ENCODE peak calls at places on chromosomes 1 and 21, in four cellular contexts. D is A549, I is K562, H is neuronal stem cell. Q is an unnamed sample.

GRCh38 chr1:226549094-226549936 is 751 bp downstream of the STUM start:
- DNase-seq in I (no peak), D (peak), H (peak), Q (no peak)

GRCh38 chr1:199029855-199030254 is 391.0 kb downstream of the PTPRC start:
- DNase-seq in I (no peak), H (no peak), D (no peak), Q (no peak)

GRCh38 chr1:110880708-110881374 is 7.9 kb downstream of the CD53 start:
- DNase-seq in I (peak), H (no peak), D (no peak), Q (no peak)

GRCh38 chr1:180282401-180282800 is 52.3 kb downstream of the LHX4 start:
- DNase-seq in I (peak), H (no peak), D (no peak), Q (no peak)

GRCh38 chr1:199550384-199551067 is 477.0 kb upstream of the NR5A2 start:
- DNase-seq in D (no peak), I (no peak), H (no peak), Q (no peak)

GRCh38 chr1:205306929-205307566 is 14.5 kb downstream of the NUAK2 start:
- DNase-seq in I (no peak), H (no peak), D (no peak), Q (no peak)

GRCh38 chr1:59560807-59561450 is 253.8 kb upstream of the HOOK1 start:
- DNase-seq in H (no peak), D (no peak), I (no peak), Q (no peak)

GRCh38 chr1:222288056-222288455 is 259.8 kb downstream of the HHIPL2 start:
- DNase-seq in D (no peak), H (no peak), I (no peak), Q (peak)

GRCh38 chr1:92123868-92124267 is 43.7 kb downstream of the BTBD8 start:
- DNase-seq in I (no peak), D (no peak), H (no peak), Q (no peak)

GRCh38 chr1:102879439-102879993 is 228.8 kb downstream of the COL11A1 start:
- DNase-seq in H (no peak), I (no peak), D (peak), Q (peak)

GRCh38 chr21:24302400-24302799 is 1304.9 kb downstream of the MRPL39 start:
- DNase-seq in I (no peak), D (no peak), H (no peak), Q (no peak)

GRCh38 chr1:161033751-161034150 is 5.0 kb downstream of the TSTD1 start:
- DNase-seq in I (peak), H (no peak), D (no peak), Q (peak)

GRCh38 chr21:36539434-36540150 is 59.7 kb upstream of the CLDN14 start:
- DNase-seq in H (no peak), D (no peak), I (no peak), Q (no peak)

GRCh38 chr21:36542312-36543101 is 62.6 kb upstream of the CLDN14 start:
- DNase-seq in H (no peak), I (no peak), D (no peak), Q (no peak)

GRCh38 chr21:36543924-36544323 is 64.0 kb upstream of the CLDN14 start:
- DNase-seq in I (no peak), D (no peak), H (no peak), Q (no peak)

GRCh38 chr21:36540700-36541099 is 60.8 kb upstream of the CLDN14 start:
- DNase-seq in H (no peak), I (no peak), D (no peak), Q (no peak)

GRCh38 chr21:36541721-36542139 is 61.8 kb upstream of the CLDN14 start:
- DNase-seq in H (no peak), I (no peak), D (no peak), Q (no peak)
- H3K4me2 ChIP-seq in H (no peak), I (no peak), D (no peak), Q (no peak)

GRCh38 chr1:115814685-115815398 is 26.1 kb downstream of the NHLH2 start:
- DNase-seq in D (no peak), I (no peak), H (no peak), Q (no peak)

GRCh38 chr1:115809847-115810246 is 31.1 kb downstream of the NHLH2 start:
- DNase-seq in D (no peak), I (no peak), H (no peak), Q (peak)

GRCh38 chr1:115813735-115814134 is 27.2 kb downstream of the NHLH2 start:
- DNase-seq in I (no peak), D (no peak), H (no peak), Q (no peak)

GRCh38 chr1:115810609-115811008 is 30.3 kb downstream of the NHLH2 start:
- DNase-seq in H (no peak), D (no peak), I (no peak), Q (no peak)

GRCh38 chr1:115811140-115811828 is 29.6 kb downstream of the NHLH2 start:
- DNase-seq in D (no peak), I (no peak), H (no peak), Q (peak)
- H3K4me2 ChIP-seq in D (no peak), I (no peak), H (no peak), Q (no peak)

GRCh38 chr1:23895082-23895481 is 18.1 kb downstream of the CNR2 start:
- DNase-seq in D (no peak), H (no peak), I (no peak), Q (no peak)

GRCh38 chr1:23895993-23896392 is 17.2 kb downstream of the CNR2 start:
- DNase-seq in H (no peak), I (no peak), D (no peak), Q (no peak)

GRCh38 chr1:23897083-23897482 is 16.1 kb downstream of the CNR2 start:
- DNase-seq in I (no peak), D (no peak), H (no peak), Q (no peak)

GRCh38 chr1:23899070-23899469 is 14.1 kb downstream of the CNR2 start:
- DNase-seq in I (no peak), D (no peak), H (no peak), Q (no peak)

GRCh38 chr1:23896491-23896890 is 16.7 kb downstream of the CNR2 start:
- DNase-seq in H (no peak), I (no peak), D (no peak), Q (no peak)
- H3K4me2 ChIP-seq in H (no peak), I (no peak), D (no peak), Q (no peak)

GRCh38 chr1:109635862-109636200 is 16.2 kb downstream of the AMPD2 start:
- DNase-seq in H (no peak), I (no peak), D (no peak), Q (no peak)
- H3K4me2 ChIP-seq in H (no peak), I (no peak), D (peak), Q (peak)

GRCh38 chr1:11560061-11560460 is 81.1 kb downstream of the DISP3 start:
- DNase-seq in I (no peak), D (no peak), H (no peak), Q (no peak)

GRCh38 chr1:11561740-11562139 is 82.8 kb downstream of the DISP3 start:
- DNase-seq in I (no peak), H (no peak), D (no peak), Q (no peak)

GRCh38 chr1:11562664-11563063 is 83.7 kb downstream of the DISP3 start:
- DNase-seq in H (no peak), I (no peak), D (no peak), Q (no peak)

GRCh38 chr1:11558286-11558685 is 79.3 kb downstream of the DISP3 start:
- DNase-seq in D (no peak), I (no peak), H (no peak), Q (no peak)

DNA sequence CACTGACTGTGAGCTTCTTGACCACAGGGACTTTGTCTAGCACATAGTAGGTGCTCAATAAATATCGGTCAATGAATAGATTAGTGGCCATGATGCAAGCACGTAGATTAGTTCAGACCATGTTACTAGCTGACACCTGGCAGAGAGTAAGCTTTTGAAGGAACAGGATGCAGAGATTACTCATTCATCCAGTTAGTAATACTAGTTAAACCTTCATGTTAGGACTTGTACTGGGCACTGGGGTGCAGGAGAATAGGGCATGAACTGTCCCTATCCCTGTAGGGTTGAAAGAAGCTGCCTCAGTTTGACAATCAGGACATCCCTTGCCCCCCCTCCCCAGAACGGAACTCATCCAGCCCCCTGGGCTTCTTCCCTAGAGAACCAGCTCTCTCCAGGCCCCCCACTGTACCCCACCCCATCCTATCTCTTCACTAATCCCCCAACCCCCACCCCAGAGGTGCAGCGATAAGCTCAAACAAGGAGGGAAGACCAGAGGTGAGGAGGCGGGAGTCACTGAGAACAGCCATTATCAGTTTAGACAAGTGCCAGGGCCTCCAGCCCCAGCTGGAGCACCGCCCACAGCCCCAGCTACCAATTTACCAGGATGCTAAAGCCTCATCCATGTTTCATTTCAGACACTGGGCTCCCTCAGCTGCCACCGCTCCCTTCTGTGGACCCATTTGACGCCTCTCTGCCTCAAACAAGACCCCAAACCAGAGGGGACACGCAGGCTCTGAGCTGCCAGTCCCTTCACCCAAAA is 80.4 kb downstream of the DISP3 start:
- DNase-seq in I (no peak), D (no peak), H (no peak), Q (no peak)
- H3K4me2 ChIP-seq in I (no peak), D (no peak), H (no peak), Q (no peak)

DNA sequence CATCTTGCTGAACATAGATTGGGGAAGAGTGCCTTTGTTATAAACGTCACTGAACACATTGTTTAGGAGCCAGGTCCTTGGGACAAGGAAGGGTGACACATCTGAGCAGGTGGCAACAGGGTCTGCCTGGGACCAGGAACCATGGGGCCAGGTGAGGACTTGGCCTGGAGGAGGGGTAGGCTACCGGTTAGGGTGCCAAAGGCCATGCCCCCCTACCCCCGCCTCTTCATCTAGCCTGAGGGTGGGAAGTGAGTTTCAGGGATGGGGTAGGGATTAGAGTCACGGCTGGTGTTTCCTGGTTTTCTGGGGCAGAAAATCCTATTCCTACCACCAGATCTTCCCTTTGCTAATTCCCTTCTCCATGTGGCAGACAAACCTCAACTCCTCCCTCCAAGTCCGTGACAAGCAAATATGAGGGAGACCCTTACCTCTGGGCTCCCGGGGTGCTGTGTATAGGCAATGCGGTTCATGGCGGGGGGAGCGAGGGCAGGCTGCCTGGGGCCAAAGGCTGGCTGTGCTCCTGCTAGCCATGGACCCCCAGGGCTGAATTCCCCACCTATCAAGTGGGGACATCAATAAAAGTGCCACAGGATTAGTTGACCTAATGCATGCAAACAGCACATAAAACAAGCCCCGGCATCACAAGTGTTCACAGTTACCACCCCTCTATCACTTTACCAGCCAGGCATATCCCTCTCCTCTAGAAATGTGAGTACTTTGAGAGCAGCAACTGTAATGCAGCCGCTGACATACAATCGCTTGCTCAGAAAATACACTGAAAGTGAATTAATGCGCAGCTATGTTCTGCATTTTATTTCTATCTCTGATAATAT is 14.5 kb downstream of the CD247 start:
- DNase-seq in D (no peak), I (no peak), H (no peak), Q (no peak)
- H3K4me2 ChIP-seq in D (no peak), I (no peak), H (no peak), Q (no peak)

DNA sequence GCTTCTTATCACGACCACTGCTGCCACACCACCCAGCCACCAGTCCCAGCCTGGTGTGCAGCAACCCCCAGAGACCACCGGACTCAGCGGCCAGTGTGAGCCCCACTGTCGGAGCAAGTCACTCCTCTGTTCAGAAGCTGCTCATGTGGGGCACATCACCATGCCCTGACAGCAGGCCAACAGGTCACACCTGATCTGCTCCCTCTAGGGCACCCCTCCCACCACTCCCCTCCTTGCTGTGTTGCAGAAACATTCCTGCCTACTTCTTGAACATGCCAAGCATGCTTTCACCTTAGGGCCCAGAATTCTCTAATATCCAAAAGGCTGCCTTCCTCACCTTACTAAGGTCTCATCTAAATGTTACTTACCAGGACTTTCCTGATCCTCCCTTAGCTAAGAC is 146.5 kb downstream of the SLC45A1 start:
- DNase-seq in I (no peak), H (no peak), D (no peak), Q (no peak)
- H3K4me2 ChIP-seq in I (no peak), H (no peak), D (no peak), Q (no peak)

DNA sequence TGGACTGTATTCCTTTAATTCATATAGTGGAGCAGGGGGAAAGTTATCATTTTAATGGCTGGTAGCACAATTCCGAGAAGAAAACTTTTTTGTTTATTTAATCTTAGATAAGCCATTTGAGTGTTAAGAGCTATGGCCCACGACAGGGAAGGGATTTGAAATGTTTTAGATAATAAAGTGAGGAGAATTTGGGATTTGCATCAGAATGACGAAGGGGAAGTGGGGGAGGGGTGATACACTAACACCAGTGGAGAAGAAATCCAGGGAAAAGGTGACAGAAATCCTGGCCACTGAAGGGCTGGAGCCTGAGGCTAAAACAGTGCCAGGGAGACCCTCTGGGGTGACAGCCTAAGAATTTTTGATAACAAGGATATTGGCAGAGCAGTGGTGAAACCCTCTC is 21.0 kb downstream of the LEPR start:
- DNase-seq in D (no peak), H (no peak), I (no peak), Q (no peak)
- H3K4me2 ChIP-seq in D (no peak), H (no peak), I (no peak), Q (no peak)

GRCh38 chr1:54290443-54291184 is 90.6 kb downstream of the MRPL37 start:
- DNase-seq in H (no peak), I (no peak), D (no peak), Q (no peak)
- H3K4me2 ChIP-seq in H (no peak), I (no peak), D (peak), Q (no peak)